ENCODE peak calls at places on chromosome 22, in eight cellular contexts. I, X, W, N, F, E, H and K are unnamed samples.

GRCh38 chr22:49297871-49298721 is 529.6 kb downstream of the BRD1 start:
- DNase-seq in I (no peak), W (no peak), H (no peak), X (no peak), F (no peak), N (no peak), E (no peak), K (no peak)

GRCh38 chr22:50572965-50573364 is 5.3 kb downstream of the CPT1B start:
- DNase-seq in F (no peak), E (no peak), W (no peak), N (no peak), I (no peak), H (no peak), X (no peak), K (no peak)

GRCh38 chr22:39471421-39472141 is 14.8 kb downstream of the MGAT3 start:
- DNase-seq in W (peak; percentile 77), E (no peak), X (no peak), H (no peak), I (peak; percentile 70), F (peak; percentile 59), N (peak; percentile 72), K (no peak)

GRCh38 chr22:50262460-50262911 is 1.0 kb upstream of the MAPK12 start:
- DNase-seq in N (no peak), X (no peak), I (no peak), H (no peak), W (no peak), F (no peak), E (no peak), K (no peak)

GRCh38 chr22:41576877-41577276 is 12.8 kb downstream of the PMM1 start:
- DNase-seq in X (peak; percentile 59), H (peak; percentile 48), I (no peak), W (peak; percentile 45), E (no peak), N (peak; percentile 74), F (peak; percentile 62), K (peak; percentile 71)

GRCh38 chr22:30038219-30038618 is 42.0 kb upstream of the HORMAD2 start:
- DNase-seq in E (no peak), F (no peak), W (peak; percentile 85), X (peak; percentile 66), N (peak; percentile 32), H (no peak), I (no peak), K (no peak)

GRCh38 chr22:41538583-41538982 is 5.7 kb downstream of the POLR3H start:
- DNase-seq in N (no peak), H (no peak), E (no peak), F (no peak), W (no peak), I (no peak), X (no peak), K (no peak)

GRCh38 chr22:46036558-46037408 is 59.8 kb upstream of the WNT7B start:
- DNase-seq in I (peak; percentile 78), N (peak; percentile 67), E (peak; percentile 44), X (peak; percentile 47), H (no peak), W (no peak), F (no peak), K (no peak)

GRCh38 chr22:21726650-21727049 is 8.9 kb downstream of the YPEL1 start:
- DNase-seq in X (no peak), N (peak; percentile 51), F (no peak), H (peak; percentile 31), W (peak; percentile 11), I (peak; percentile 36), E (no peak), K (peak; percentile 66)

GRCh38 chr22:46625843-46626349 is 5.7 kb downstream of the GRAMD4 start:
- DNase-seq in X (no peak), H (no peak), I (no peak), E (no peak), N (no peak), F (peak; percentile 14), W (no peak), K (no peak)

GRCh38 chr22:44870021-44870420 is 117.6 kb downstream of the ARHGAP8 start:
- DNase-seq in X (no peak), E (no peak), N (peak; percentile 36), W (peak; percentile 11), F (no peak), I (no peak), H (no peak), K (no peak)

GRCh38 chr22:39234867-39235687 is 9.7 kb downstream of the PDGFB start:
- DNase-seq in E (peak; percentile 78), H (no peak), F (peak; percentile 79), N (no peak), I (no peak), W (no peak), X (no peak), K (no peak)

DNA sequence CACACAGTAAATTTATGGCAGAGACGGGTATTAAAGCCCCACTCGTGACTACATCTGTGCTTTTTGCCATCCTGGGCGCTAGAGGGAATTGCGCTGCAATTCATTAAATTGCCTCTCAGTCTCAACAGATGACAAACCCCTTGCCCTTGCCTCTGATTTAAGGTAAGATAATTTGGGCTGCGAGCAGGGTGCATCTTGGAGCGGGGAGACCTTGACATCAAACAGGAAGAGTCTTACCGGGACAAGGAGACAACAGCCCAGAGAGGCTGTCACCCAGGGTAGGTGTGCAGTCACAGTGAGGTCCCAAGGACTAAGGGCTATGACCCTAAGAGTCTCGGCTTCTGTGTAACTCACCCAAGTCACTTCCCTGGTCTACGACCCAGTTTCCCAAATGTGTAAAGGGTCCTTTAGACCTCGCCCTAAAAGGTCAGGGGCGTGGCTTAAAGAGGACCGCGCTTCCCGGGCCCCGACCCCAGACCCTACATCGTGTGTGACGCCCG is 427 bp upstream of the TOM1 start:
- DNase-seq in X (no peak), W (peak; percentile 14), N (peak; percentile 61), H (no peak), F (no peak), E (no peak), I (peak; percentile 38), K (no peak)
- TF ChIP-seq CTCF in X (no peak), W (no peak), N (peak; percentile 7), H (no peak), F (no peak), E (no peak), I (no peak), K (no peak)

GRCh38 chr22:20264614-20265452 is 3.3 kb downstream of the RTN4R start:
- DNase-seq in H (peak; percentile 47), E (no peak), W (no peak), F (no peak), X (no peak), I (no peak), N (no peak), K (no peak)

GRCh38 chr22:20268289-20268349 is at the start of gene RTN4R:
- DNase-seq in I (no peak), W (no peak), F (no peak), X (no peak), H (no peak), N (no peak), E (no peak), K (no peak)

GRCh38 chr22:20271114-20271994 is 3.2 kb upstream of the RTN4R start:
- DNase-seq in X (no peak), H (no peak), N (no peak), F (no peak), E (no peak), I (no peak), W (no peak), K (no peak)

GRCh38 chr22:20267441-20268288 is 453 bp downstream of the RTN4R start:
- DNase-seq in E (no peak), X (peak; percentile 50), N (no peak), H (no peak), F (no peak), W (no peak), I (no peak), K (peak; percentile 66)

DNA sequence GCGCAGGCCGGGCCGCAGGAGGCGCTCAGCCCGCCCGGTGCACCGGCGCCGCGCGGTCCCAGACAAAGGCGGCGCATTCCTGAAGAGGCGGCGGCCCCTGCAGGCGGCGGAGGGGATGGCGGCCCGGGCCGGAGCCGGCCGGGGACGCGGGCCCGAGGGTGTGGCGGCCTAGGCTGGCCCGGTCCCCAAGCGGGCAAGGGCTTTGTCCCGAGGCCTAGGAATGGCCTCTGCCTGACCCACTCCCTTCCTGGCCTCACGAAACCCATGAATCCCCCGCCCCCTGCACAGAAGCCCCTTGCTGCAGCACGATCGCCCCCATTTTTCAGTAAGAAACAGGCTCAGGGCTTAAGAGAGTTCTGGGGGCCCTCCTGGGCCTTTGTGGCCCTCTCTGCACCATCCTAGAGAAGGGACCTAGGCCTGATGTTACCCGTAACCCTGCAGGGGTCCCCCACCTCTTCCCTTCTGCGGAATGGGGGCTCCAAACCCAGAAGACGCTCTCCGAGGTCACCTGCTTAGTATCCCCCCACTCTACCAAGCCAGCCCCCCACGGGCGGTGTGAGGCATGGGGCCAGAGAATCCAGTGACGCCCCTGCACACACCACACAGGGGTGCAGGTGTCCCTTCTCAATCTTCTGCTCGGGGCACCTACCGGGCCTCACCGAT is 363 bp upstream of the RTN4R start:
- DNase-seq in W (peak; percentile 35), E (peak; percentile 48), X (peak; percentile 70), N (peak; percentile 91), H (peak; percentile 72), F (peak; percentile 71), I (peak; percentile 36), K (peak; percentile 84)
- TF ChIP-seq CTCF in W (peak; percentile 18), E (peak; percentile 26), X (peak; percentile 65), N (peak; percentile 65), H (peak; percentile 70), F (peak; percentile 84), I (peak; percentile 44), K (peak; percentile 68)

GRCh38 chr22:43542681-43543521 is 131.1 kb downstream of the MPPED1 start:
- DNase-seq in H (no peak), N (no peak), X (no peak), W (no peak), F (no peak), I (no peak), E (no peak), K (no peak)
- TF ChIP-seq CTCF in H (no peak), N (no peak), X (no peak), W (no peak), F (no peak), I (no peak), E (no peak), K (no peak)

GRCh38 chr22:19941365-19942070 is at the start of the genes COMT and TXNRD2:
- DNase-seq in F (peak; percentile 80), N (no peak), H (peak; percentile 53), E (peak; percentile 54), I (peak; percentile 67), W (peak; percentile 60), X (peak; percentile 78), K (peak; percentile 62)

GRCh38 chr22:19940536-19941364 is 822 bp upstream of the COMT start:
- DNase-seq in W (no peak), I (no peak), F (no peak), N (no peak), E (no peak), X (no peak), H (no peak), K (no peak)

GRCh38 chr22:19942886-19943664 is 1.5 kb upstream of the TXNRD2 start:
- DNase-seq in W (peak; percentile 87), F (no peak), H (no peak), E (peak; percentile 65), X (no peak), N (peak; percentile 51), I (no peak), K (no peak)

GRCh38 chr22:19942071-19942885 is 660 bp upstream of the TXNRD2 start:
- DNase-seq in N (no peak), F (no peak), H (no peak), I (peak; percentile 10), E (no peak), W (peak; percentile 78), X (no peak), K (no peak)

DNA sequence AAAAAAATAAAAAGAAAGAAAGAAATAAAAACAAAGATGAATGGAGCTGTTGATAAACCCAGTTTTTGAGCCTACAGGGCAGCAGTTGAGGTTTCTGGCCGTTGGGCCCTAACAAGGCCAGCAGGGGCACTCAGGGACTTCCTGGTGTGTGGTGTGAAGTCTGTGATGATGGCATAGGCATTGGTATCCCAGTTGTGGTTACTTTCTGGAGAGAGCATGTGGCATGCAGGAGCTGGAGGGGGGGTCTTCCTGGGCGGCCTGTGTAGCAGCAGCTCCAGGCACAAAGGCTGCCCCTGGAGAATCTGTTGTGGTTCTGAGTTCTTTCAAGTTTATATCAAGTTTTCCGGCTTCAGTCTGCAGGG is 2.0 kb upstream of the TXNRD2 start:
- DNase-seq in N (no peak), F (no peak), E (no peak), W (peak; percentile 35), I (peak; percentile 14), H (no peak), X (no peak), K (no peak)
- TF ChIP-seq CTCF in N (no peak), F (no peak), E (no peak), W (no peak), I (no peak), H (no peak), X (no peak), K (no peak)